ENCODE peak calls at places on chromosomes 3 and 15, in five cellular contexts. W is H1, U is H9, M is IMR-90, C is trophoblast cell. P is an unnamed sample.
A peak's percentile ranks its signal among the peaks of the same experiment; 100 is the strongest.

GRCh38 chr15:29726553-29726952 is 95.7 kb downstream of the TJP1 start:
- DNase-seq in W (no peak), U (no peak), M (no peak), C (no peak), P (no peak)

GRCh38 chr15:50055333-50056278 is 63.4 kb downstream of the ATP8B4 start:
- DNase-seq in U (no peak), C (peak; percentile 16), W (no peak), M (peak; percentile 92), P (no peak)

GRCh38 chr15:58282060-58282708 is 144.0 kb downstream of the AQP9 start:
- DNase-seq in M (no peak), C (no peak), U (no peak), W (no peak), P (no peak)

GRCh38 chr15:40098489-40099261 is 10.0 kb downstream of the BMF start:
- DNase-seq in C (peak; percentile 52), M (peak; percentile 98), W (no peak), U (peak; percentile 50), P (no peak)

GRCh38 chr15:90000175-90000923 is 775 bp upstream of the ZNF710 start:
- DNase-seq in M (peak; percentile 15), U (no peak), C (no peak), W (no peak), P (peak; percentile 41)

GRCh38 chr3:18422972-18423371 is 2.2 kb downstream of the SATB1 start:
- DNase-seq in U (no peak), C (no peak), M (no peak), W (no peak), P (no peak)

GRCh38 chr3:76415384-76415783 is 624.5 kb upstream of the ROBO2 start:
- DNase-seq in U (no peak), W (no peak), C (no peak), M (peak; percentile 71), P (no peak)

GRCh38 chr15:73518180-73518862 is 75.4 kb downstream of the REC114 start:
- DNase-seq in U (peak; percentile 37), W (peak; percentile 7), C (no peak), M (no peak), P (peak; percentile 3)

GRCh38 chr3:117192888-117193287 is 483.3 kb downstream of the TUSC7 start:
- DNase-seq in W (no peak), C (no peak), M (no peak), U (no peak), P (no peak)

GRCh38 chr3:124999897-125000296 is 55.9 kb downstream of the HEG1 start:
- DNase-seq in C (no peak), M (no peak), U (no peak), W (no peak), P (no peak)

GRCh38 chr3:188546835-188547670 is 393.1 kb downstream of the LPP start:
- DNase-seq in C (no peak), M (peak; percentile 89), U (no peak), W (no peak), P (no peak)

DNA sequence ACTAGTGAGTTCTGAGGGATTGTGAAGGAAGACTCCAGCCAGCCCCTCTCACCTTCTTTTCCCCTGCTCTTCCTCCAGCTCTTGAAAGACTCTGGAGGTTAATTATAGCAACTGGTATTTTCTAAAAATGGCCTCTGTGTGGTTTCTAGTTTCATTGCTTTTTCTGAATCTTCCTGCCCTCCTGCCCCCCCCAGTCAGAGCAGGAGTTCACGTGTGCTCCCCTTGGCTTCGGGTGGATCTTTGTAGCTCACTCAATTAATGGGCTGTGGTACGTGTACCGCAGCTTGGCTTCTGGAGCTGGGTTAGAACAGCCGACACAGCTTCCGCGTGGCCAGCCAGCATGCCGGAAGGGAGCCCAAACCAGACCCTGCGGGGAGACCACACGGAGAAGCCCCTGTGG is 31.5 kb downstream of the TM2D3 start:
- DNase-seq in W (no peak), C (no peak), U (no peak), M (no peak), P (no peak)
- H3K4me1 ChIP-seq in W (peaks cover 10% of the 10 kb centered on the region), C (peaks cover 3% of the 10 kb centered on the region), U (peaks cover 5% of the 10 kb centered on the region), M (peaks cover 3% of the 10 kb centered on the region), P (peaks cover 11% of the 10 kb centered on the region)

DNA sequence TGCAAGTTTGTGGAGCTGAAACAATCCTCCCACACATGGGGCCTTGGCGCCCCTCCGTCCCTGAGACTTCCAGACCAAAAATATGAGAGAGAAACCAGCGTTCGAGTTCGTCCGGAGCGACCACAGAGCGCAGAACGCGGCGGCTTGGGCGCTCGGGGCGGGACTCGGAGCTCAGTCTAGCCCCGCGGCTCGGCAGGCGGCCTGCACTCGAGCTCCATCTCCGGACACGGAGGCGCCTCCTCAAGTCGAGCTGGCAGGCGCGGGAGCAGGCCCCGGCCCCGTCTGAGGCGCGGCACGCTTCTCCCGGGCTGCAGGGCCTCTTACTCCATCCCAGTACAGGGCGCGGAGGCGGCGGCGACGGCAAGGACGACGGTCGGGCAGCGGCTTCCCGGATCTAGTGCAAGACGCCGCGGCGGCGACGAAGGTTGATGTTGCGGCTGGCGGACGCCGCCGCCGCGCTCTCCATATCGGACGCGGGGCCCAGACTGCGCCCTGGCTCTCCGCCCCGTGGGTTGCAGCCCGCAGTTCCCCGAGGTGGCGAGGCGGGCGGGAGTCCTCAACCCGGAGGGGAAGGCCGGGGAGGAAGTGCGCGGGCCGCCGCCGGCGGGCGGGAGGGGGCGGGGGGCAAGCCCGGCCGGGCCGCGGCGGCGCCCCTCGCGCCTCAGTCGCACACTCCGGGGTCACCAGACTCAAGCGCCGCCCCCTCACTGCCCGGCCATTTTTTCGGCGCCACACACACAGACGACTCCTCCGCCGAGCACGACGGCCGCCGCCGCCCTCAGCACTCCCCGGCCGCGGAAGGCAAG is 674 bp downstream of the MSL2 start:
- DNase-seq in C (peak; percentile 75), U (peak; percentile 70), W (no peak), M (peak; percentile 64), P (peak; percentile 77)
- H3K14ac ChIP-seq in C (peak overlapping the region; percentile 98), U (peak overlapping the region; percentile 93), W (no peak overlapping the region), M (peak overlapping the region; percentile 93), P (peak overlapping the region; percentile 100)

GRCh38 chr3:13020159-13020558 is 53.1 kb downstream of the IQSEC1 start:
- DNase-seq in C (no peak), W (no peak), M (no peak), U (no peak), P (no peak)

GRCh38 chr3:13021141-13021933 is 51.9 kb downstream of the IQSEC1 start:
- DNase-seq in M (no peak), W (no peak), U (no peak), C (peak; percentile 24), P (no peak)

GRCh38 chr3:13023251-13024055 is 49.8 kb downstream of the IQSEC1 start:
- DNase-seq in U (no peak), M (peak; percentile 28), W (no peak), C (peak; percentile 74), P (no peak)

GRCh38 chr3:13022348-13023250 is 50.6 kb downstream of the IQSEC1 start:
- DNase-seq in C (peak; percentile 88), U (peak; percentile 76), W (peak; percentile 31), M (peak; percentile 89), P (no peak)

DNA sequence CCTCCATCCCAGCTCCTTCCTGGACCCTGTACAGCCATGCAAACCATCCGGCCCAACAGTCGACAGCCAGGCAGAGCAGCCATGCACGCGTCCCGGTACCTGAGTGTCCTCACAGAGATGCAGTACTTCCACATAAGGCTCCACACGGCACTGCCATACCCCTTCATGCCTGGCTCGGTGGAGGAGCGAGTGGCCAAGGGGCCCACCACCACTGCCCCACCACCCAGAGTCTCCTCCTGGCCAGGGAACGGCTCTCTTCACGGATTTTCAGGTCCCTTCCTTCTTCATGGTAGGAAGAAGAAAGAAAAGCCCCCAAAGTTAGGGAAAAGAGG is 51.3 kb downstream of the IQSEC1 start:
- DNase-seq in C (no peak), M (no peak), U (no peak), W (no peak), P (no peak)
- H3K4ac ChIP-seq in C (no peak overlapping the region), M (peak overlapping the region; percentile 4), U (no peak overlapping the region), W (no peak overlapping the region), P (peak overlapping the region; percentile 87)

DNA sequence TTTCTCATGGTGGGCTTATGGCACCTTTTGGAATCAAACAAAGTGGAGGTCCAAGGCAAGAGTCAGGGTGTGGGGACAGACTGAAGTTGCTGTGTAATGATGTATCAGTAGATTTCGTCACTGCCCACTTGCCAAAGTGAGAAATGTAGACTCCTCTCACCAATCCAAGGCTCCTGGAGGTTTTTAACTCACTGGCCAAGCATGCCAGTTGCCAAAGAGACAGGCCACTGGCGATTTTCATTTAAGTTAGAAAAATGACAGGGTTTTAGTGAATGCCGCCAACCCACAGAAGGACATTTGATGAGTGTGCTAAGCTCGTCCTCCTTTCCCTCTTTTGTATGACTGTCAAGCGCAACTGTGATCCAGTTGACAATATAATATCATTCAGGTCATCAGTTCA is 209.2 kb downstream of the FEZF2 start:
- DNase-seq in U (no peak), C (no peak), W (no peak), M (no peak), P (no peak)
- H3K4me1 ChIP-seq in U (no peaks in the 10 kb centered on the region), C (no peaks in the 10 kb centered on the region), W (peaks cover 2% of the 10 kb centered on the region), M (peaks cover 2% of the 10 kb centered on the region), P (no peaks in the 10 kb centered on the region)

P was measured in neuronal stem cell.